ENCODE peak calls at places on chromosome 12, in five cellular contexts. H is body of pancreas, Z is ovary, C is esophagus muscularis mucosa, M is cardiac muscle cell. F is an unnamed sample. For H3K9me3, the result is how much of the 10 kb centered on the place peaks cover.

GRCh38 chr12:117685115-117685926 is 283.5 kb downstream of the KSR2 start:
- DNase-seq in H (peak), Z (peak), C (no peak), M (peak), F (peak)

GRCh38 chr12:62247242-62247641 is 13.0 kb upstream of the USP15 start:
- DNase-seq in H (no peak), Z (no peak), C (no peak), M (no peak), F (no peak)

GRCh38 chr12:4221157-4221556 is 52.4 kb upstream of the CCND2 start:
- DNase-seq in H (no peak), Z (no peak), C (no peak), M (no peak), F (no peak)

GRCh38 chr12:108616941-108617858 is 16.5 kb downstream of the SELPLG start:
- DNase-seq in H (no peak), Z (no peak), C (no peak), M (no peak), F (no peak)

GRCh38 chr12:99984271-99985128 is at the start of gene ANKS1B:
- DNase-seq in H (peak), Z (peak), C (peak), M (peak), F (peak)

GRCh38 chr12:6852651-6853354 is 853 bp downstream of the USP5 start:
- DNase-seq in H (no peak), Z (peak), C (no peak), M (peak), F (peak)

GRCh38 chr12:26369588-26369987 is 174.2 kb downstream of the SSPN start:
- DNase-seq in H (no peak), Z (peak), C (no peak), M (no peak), F (peak)

GRCh38 chr12:71469235-71469873 is 29.8 kb downstream of the LGR5 start:
- DNase-seq in H (no peak), Z (no peak), C (no peak), M (no peak), F (peak)

GRCh38 chr12:23098110-23099049 is 473.4 kb downstream of the ETNK1 start:
- DNase-seq in H (no peak), Z (no peak), C (no peak), M (no peak), F (no peak)

GRCh38 chr12:10718279-10718821 is 4.8 kb downstream of the YBX3 start:
- DNase-seq in H (no peak), Z (no peak), C (no peak), M (peak), F (no peak)

GRCh38 chr12:7089196-7089871 is 2.9 kb downstream of the C1R start:
- DNase-seq in H (no peak), Z (no peak), C (no peak), M (no peak), F (no peak)

GRCh38 chr12:114673169-114673833 is 10.7 kb downstream of the TBX3 start:
- DNase-seq in H (no peak), Z (peak), C (no peak), M (peak), F (peak)

GRCh38 chr12:62158416-62159360 is 101.5 kb upstream of the USP15 start:
- DNase-seq in H (no peak), Z (no peak), C (no peak), M (no peak), F (no peak)

GRCh38 chr12:72323881-72324280 is 51.7 kb downstream of the TRHDE start:
- DNase-seq in H (no peak), Z (no peak), C (no peak), M (no peak), F (no peak)

GRCh38 chr12:12172106-12172511 is 94.7 kb downstream of the LRP6 start:
- DNase-seq in H (no peak), Z (no peak), C (no peak), M (peak), F (no peak)

GRCh38 chr12:3230758-3231375 is 153.7 kb downstream of the TSPAN9 start:
- DNase-seq in H (no peak), Z (no peak), C (no peak), M (no peak), F (no peak)

GRCh38 chr12:661720-662486 is 1.3 kb downstream of the NINJ2 start:
- DNase-seq in H (no peak), Z (no peak), C (no peak), M (no peak), F (no peak)

DNA sequence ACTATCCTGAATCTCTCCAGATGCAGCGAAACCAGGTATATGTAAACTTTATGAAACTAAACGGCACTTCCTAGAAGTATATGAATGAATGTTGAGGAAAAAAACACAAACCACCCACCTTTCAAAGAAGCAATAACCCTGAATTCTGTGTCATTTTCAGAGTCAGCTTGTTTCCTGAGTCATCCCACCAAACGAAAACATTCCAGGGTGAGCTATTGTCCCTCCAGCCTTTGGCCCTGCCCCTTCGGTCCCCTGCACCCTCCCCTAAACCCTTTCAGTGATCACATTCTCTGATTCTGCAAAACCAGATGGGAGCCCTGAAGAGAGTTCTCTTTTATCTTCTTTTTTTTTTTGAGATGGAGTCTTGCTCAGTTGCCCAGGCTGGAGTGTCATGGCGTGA is 202.6 kb upstream of the ALG10B start:
- DNase-seq in H (no peak), Z (no peak), C (no peak), M (no peak), F (no peak)
- H3K9me3 ChIP-seq in H (under half), Z (under half), C (under half), M (under half), F (under half)

DNA sequence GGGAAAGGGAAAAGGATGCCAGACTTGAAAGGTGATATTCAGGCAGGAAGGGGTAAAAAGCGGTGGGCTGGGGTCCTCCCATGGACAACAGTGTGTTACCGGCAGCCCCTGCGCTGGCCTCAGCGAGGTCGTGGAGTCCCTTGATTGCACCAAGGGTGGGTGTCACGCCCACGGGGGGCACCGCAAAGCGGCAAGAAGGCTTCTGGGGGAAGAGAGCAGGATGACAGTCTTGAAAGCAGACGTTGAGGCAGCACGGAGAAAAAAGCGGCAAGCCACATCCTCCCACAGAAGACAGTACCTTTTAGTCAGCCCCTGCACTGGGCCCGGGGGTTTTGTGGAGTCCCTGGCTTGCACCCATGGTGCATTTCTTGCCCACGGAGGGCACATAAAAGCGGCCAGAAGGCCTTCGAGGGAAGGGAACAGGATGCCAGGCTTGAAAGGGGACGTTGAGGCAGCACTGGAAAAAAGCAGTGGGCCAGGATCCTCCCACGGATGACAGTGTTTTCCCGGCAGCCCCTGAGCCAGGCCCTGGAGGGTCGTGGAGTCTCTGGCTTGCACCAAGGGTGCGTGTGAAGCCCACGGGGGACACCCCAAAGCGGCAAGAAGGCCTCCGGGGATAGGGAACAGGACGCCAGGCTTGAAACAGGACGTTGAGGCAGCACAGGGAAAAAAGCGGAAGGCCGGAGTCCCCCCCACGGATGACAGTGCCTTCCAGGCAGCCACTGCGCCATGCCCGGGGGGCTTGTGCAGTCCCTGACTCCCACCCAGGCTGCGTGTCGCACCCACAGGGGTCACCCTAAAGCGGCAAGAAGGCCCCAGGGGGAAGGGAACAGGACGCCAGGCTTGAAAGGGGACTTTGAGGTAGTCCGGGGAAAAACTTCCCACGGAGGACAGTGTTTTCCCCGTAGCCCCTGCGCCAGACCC is 162.2 kb upstream of the ALG10B start:
- DNase-seq in H (no peak), Z (no peak), C (peak), M (no peak), F (no peak)
- H3K9me3 ChIP-seq in H (under half), Z (under half), C (under half), M (under half), F (under half)

DNA sequence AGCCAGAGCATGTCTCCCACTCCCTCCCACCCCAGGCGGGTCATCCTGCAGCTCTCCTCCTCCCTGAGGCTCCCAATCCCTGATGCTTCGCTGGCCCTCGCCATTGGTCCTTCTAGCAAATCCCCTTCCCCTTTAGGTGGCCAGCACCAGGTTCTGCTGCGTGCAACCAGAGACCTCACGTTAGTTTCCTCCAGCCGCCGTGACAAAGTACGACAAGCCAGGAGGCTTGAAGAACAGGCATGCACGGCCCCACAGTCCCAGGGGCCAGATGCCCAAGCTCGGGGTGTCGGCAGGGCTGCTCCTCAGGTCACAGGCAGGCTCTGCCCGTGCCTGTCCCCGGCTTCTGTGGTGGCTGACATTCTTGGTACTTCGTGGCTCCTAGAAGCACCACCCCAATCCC is 95.8 kb downstream of the RIMBP2 start:
- DNase-seq in H (no peak), Z (no peak), C (no peak), M (no peak), F (no peak)
- H3K9me3 ChIP-seq in H (under half), Z (under half), C (under half), M (under half), F (under half)

GRCh38 chr12:34297790-34298164 is 275.5 kb downstream of the ALG10 start:
- DNase-seq in H (no peak), Z (no peak), C (no peak), M (no peak), F (no peak)

GRCh38 chr12:34300376-34301250 is 278.3 kb downstream of the ALG10 start:
- DNase-seq in H (no peak), Z (no peak), C (no peak), M (no peak), F (no peak)

GRCh38 chr12:34298176-34298970 is 276.1 kb downstream of the ALG10 start:
- DNase-seq in H (no peak), Z (no peak), C (no peak), M (no peak), F (no peak)

GRCh38 chr12:34299802-34300193 is 277.5 kb downstream of the ALG10 start:
- DNase-seq in H (no peak), Z (no peak), C (no peak), M (no peak), F (no peak)

DNA sequence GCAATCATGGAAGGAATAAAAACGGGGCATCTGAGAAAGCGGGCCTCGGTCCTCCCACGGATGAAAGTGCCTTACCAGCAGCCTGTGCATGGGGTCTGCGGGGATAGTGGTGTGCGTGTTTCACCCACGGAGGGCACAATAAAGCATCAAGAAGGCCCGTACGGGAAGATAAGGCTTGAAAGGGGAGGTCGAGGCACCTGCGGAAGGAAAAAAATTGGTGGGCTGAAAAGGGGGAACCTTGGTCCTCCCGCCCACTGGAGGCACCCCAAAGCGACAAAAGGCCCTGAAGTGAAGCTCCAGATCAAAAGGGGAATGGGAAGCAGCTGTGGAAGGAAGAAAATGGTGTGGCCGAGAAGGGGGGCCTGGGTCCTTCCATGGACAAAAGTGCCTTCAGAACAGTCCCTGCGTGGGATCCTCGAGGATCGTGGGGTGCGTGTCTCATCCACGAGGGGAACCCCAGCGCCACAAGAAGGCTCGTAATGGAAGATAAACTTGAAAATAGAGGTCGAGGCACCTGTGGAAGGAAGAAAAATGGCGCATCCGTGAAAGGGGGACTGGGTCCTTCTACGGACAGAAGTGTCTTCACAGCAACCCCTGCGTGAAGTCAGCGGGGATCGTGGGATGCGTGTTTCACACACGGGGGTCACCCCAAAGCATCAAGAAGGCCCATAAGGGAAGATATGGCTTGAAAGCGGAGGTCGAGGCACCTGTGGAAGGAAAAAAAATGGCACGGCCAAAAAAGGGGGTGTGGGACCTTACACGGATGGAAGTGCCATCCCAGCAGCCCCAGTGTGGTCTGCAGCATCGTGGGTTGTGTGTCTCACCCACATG is 276.9 kb downstream of the ALG10 start:
- DNase-seq in H (no peak), Z (no peak), C (no peak), M (no peak), F (no peak)
- H3K9me3 ChIP-seq in H (under half), Z (under half), C (under half), M (under half), F (under half)

GRCh38 chr12:34398366-34398705 is 376.0 kb downstream of the ALG10 start:
- DNase-seq in H (peak), Z (peak), C (no peak), M (no peak), F (peak)

GRCh38 chr12:34400986-34401658 is 378.8 kb downstream of the ALG10 start:
- DNase-seq in H (peak), Z (peak), C (peak), M (no peak), F (peak)

GRCh38 chr12:34398706-34399630 is 376.7 kb downstream of the ALG10 start:
- DNase-seq in H (peak), Z (peak), C (peak), M (no peak), F (no peak)

GRCh38 chr12:34400423-34400881 is 378.2 kb downstream of the ALG10 start:
- DNase-seq in H (no peak), Z (peak), C (no peak), M (no peak), F (no peak)

DNA sequence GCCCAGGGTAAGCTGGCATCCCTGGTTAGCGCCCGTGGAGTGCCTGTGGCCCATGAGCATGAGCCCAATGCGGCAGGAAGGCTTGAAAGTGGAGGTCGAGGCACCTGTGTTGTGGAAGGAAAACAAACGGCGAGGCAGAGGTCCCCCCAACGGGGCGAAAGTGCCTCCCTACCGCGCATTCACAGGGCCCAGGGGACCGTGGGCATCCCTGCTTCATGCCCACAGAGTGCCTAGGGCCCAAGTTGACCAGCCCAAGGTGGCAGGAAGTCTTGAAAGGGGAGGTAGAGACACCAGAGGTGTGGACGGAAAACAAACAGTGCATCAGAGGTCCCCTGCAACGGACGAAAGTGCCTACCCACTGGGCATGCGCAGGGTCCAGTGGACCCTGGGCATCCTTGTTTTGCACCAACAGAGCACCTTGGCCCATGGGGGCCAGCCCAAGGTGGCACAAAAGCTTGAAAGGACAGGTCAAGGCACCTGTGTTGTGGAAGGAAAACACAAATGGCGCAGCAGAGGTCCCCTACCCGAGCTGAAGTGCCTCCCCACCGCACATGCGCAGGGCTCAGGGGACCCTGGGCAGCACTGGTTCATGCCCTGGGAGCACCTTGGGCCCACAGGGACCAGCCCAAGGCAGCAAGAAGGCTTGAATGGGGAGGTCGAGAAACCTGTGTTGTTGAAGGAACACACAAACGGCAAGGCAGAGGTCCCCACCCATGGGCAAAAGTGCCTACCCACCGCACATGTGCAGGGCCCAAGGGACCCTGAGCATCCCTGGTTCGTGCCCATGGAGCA is 377.5 kb downstream of the ALG10 start:
- DNase-seq in H (peak), Z (peak), C (peak), M (no peak), F (peak)
- H3K9me3 ChIP-seq in H (half or more), Z (under half), C (under half), M (under half), F (under half)

GRCh38 chr12:16135323-16135722 is 142.2 kb downstream of the SLC15A5 start:
- DNase-seq in H (no peak), Z (no peak), C (no peak), M (no peak), F (no peak)

GRCh38 chr12:16136206-16136605 is 141.3 kb downstream of the SLC15A5 start:
- DNase-seq in H (no peak), Z (no peak), C (no peak), M (no peak), F (no peak)

DNA sequence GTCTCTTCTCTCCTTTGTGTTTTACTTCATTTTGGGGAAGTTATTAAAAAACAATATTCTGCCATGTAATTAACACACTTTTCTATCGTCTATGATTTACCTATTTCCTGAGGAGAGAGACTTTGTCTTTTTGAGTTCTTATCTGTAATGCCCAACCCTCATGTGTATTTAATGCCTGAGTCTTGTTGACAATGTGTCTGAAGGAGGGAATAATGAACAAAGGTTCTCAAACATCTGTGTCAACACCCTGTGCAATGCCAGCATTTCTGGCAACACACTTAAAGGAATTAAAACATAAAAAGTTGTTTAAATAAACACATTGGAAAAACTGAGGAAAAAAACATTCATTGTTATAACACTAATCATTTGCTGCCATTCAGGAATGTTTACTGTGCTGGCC is 147.1 kb downstream of the SLC15A5 start:
- DNase-seq in H (no peak), Z (no peak), C (no peak), M (no peak), F (no peak)
- H3K9me3 ChIP-seq in H (under half), Z (under half), C (under half), M (under half), F (under half)

F was measured in adrenal gland.